ENCODE peak calls at places on chromosomes 13 and 19, in nine cellular contexts. One of them, this sample, is unnamed.

GRCh38 chr19:41339936-41340335 is 13.8 kb downstream of the TGFB1 start:
- DNase-seq in body of pancreas: no peak
- DNase-seq in T follicular helper cell: no peak
- DNase-seq in nephron progenitor cell: no peak
- DNase-seq in cardiac muscle cell: peak; percentile 52
- DNase-seq in fibroblast of pulmonary artery: peak; percentile 56
- DNase-seq in type B pancreatic cell: no peak
- DNase-seq in A172: peak; percentile 94
- DNase-seq in effector CD4-positive, alpha-beta T cell: no peak
- DNase-seq in this sample: no peak

GRCh38 chr19:32624410-32624809 is 43.4 kb downstream of the PDCD5 start:
- DNase-seq in body of pancreas: no peak
- DNase-seq in T follicular helper cell: no peak
- DNase-seq in nephron progenitor cell: no peak
- DNase-seq in cardiac muscle cell: peak; percentile 56
- DNase-seq in fibroblast of pulmonary artery: peak; percentile 49
- DNase-seq in type B pancreatic cell: no peak
- DNase-seq in A172: no peak
- DNase-seq in effector CD4-positive, alpha-beta T cell: no peak
- DNase-seq in this sample: no peak

GRCh38 chr19:28420731-28421550 is 792.0 kb downstream of the UQCRFS1 start:
- DNase-seq in body of pancreas: no peak
- DNase-seq in T follicular helper cell: no peak
- DNase-seq in nephron progenitor cell: no peak
- DNase-seq in cardiac muscle cell: no peak
- DNase-seq in fibroblast of pulmonary artery: no peak
- DNase-seq in type B pancreatic cell: no peak
- DNase-seq in A172: peak; percentile 55
- DNase-seq in effector CD4-positive, alpha-beta T cell: no peak
- DNase-seq in this sample: no peak

GRCh38 chr13:109105899-109106298 is 476.5 kb downstream of the MYO16 start:
- DNase-seq in body of pancreas: no peak
- DNase-seq in T follicular helper cell: no peak
- DNase-seq in nephron progenitor cell: no peak
- DNase-seq in cardiac muscle cell: no peak
- DNase-seq in fibroblast of pulmonary artery: no peak
- DNase-seq in type B pancreatic cell: no peak
- DNase-seq in A172: no peak
- DNase-seq in effector CD4-positive, alpha-beta T cell: no peak
- DNase-seq in this sample: no peak

GRCh38 chr13:74795526-74795925 is 661.3 kb upstream of the KLF12 start:
- DNase-seq in body of pancreas: no peak
- DNase-seq in T follicular helper cell: no peak
- DNase-seq in nephron progenitor cell: no peak
- DNase-seq in cardiac muscle cell: no peak
- DNase-seq in fibroblast of pulmonary artery: no peak
- DNase-seq in type B pancreatic cell: no peak
- DNase-seq in A172: no peak
- DNase-seq in effector CD4-positive, alpha-beta T cell: no peak
- DNase-seq in this sample: no peak

GRCh38 chr19:56476671-56477428 is at the start of gene ZNF667:
- DNase-seq in body of pancreas: peak; percentile 23
- DNase-seq in T follicular helper cell: no peak
- DNase-seq in nephron progenitor cell: no peak
- DNase-seq in cardiac muscle cell: peak; percentile 31
- DNase-seq in fibroblast of pulmonary artery: peak; percentile 41
- DNase-seq in type B pancreatic cell: no peak
- DNase-seq in A172: peak; percentile 30
- DNase-seq in effector CD4-positive, alpha-beta T cell: no peak
- DNase-seq in this sample: peak; percentile 29

GRCh38 chr13:20340136-20340758 is 108.1 kb upstream of the GJB6 start:
- DNase-seq in body of pancreas: no peak
- DNase-seq in T follicular helper cell: no peak
- DNase-seq in nephron progenitor cell: no peak
- DNase-seq in cardiac muscle cell: no peak
- DNase-seq in fibroblast of pulmonary artery: no peak
- DNase-seq in type B pancreatic cell: no peak
- DNase-seq in A172: no peak
- DNase-seq in effector CD4-positive, alpha-beta T cell: no peak
- DNase-seq in this sample: no peak

GRCh38 chr13:35630551-35631275 is 154.2 kb upstream of the MAB21L1 start:
- DNase-seq in body of pancreas: peak; percentile 11
- DNase-seq in T follicular helper cell: no peak
- DNase-seq in nephron progenitor cell: peak; percentile 41
- DNase-seq in cardiac muscle cell: peak; percentile 65
- DNase-seq in fibroblast of pulmonary artery: peak; percentile 67
- DNase-seq in type B pancreatic cell: no peak
- DNase-seq in A172: peak; percentile 51
- DNase-seq in effector CD4-positive, alpha-beta T cell: no peak
- DNase-seq in this sample: no peak

GRCh38 chr13:44906230-44906629 is 83.0 kb downstream of the NUFIP1 start:
- DNase-seq in body of pancreas: peak; percentile 67
- DNase-seq in T follicular helper cell: no peak
- DNase-seq in nephron progenitor cell: no peak
- DNase-seq in cardiac muscle cell: no peak
- DNase-seq in fibroblast of pulmonary artery: no peak
- DNase-seq in type B pancreatic cell: no peak
- DNase-seq in A172: no peak
- DNase-seq in effector CD4-positive, alpha-beta T cell: no peak
- DNase-seq in this sample: no peak

GRCh38 chr13:24252136-24252535 is 57.2 kb upstream of the C1QTNF9 start:
- DNase-seq in body of pancreas: no peak
- DNase-seq in T follicular helper cell: no peak
- DNase-seq in nephron progenitor cell: no peak
- DNase-seq in cardiac muscle cell: no peak
- DNase-seq in fibroblast of pulmonary artery: no peak
- DNase-seq in type B pancreatic cell: no peak
- DNase-seq in A172: no peak
- DNase-seq in effector CD4-positive, alpha-beta T cell: no peak
- DNase-seq in this sample: no peak

GRCh38 chr13:102122147-102122546 is 279.7 kb downstream of the FGF14 start:
- DNase-seq in body of pancreas: no peak
- DNase-seq in T follicular helper cell: no peak
- DNase-seq in nephron progenitor cell: no peak
- DNase-seq in cardiac muscle cell: no peak
- DNase-seq in fibroblast of pulmonary artery: no peak
- DNase-seq in type B pancreatic cell: no peak
- DNase-seq in A172: no peak
- DNase-seq in effector CD4-positive, alpha-beta T cell: no peak
- DNase-seq in this sample: no peak

GRCh38 chr13:101523732-101524131 is 71.3 kb downstream of the ITGBL1 start:
- DNase-seq in body of pancreas: no peak
- DNase-seq in T follicular helper cell: no peak
- DNase-seq in nephron progenitor cell: no peak
- DNase-seq in cardiac muscle cell: peak; percentile 24
- DNase-seq in fibroblast of pulmonary artery: peak; percentile 39
- DNase-seq in type B pancreatic cell: no peak
- DNase-seq in A172: peak; percentile 87
- DNase-seq in effector CD4-positive, alpha-beta T cell: no peak
- DNase-seq in this sample: no peak

GRCh38 chr13:99648905-99649304 is 147.6 kb downstream of the TM9SF2 start:
- DNase-seq in body of pancreas: no peak
- DNase-seq in T follicular helper cell: no peak
- DNase-seq in nephron progenitor cell: no peak
- DNase-seq in cardiac muscle cell: no peak
- DNase-seq in fibroblast of pulmonary artery: no peak
- DNase-seq in type B pancreatic cell: no peak
- DNase-seq in A172: no peak
- DNase-seq in effector CD4-positive, alpha-beta T cell: no peak
- DNase-seq in this sample: no peak

GRCh38 chr13:29908411-29908810 is 58.0 kb upstream of the UBL3 start:
- DNase-seq in body of pancreas: no peak
- DNase-seq in T follicular helper cell: no peak
- DNase-seq in nephron progenitor cell: no peak
- DNase-seq in cardiac muscle cell: peak; percentile 56
- DNase-seq in fibroblast of pulmonary artery: peak; percentile 31
- DNase-seq in type B pancreatic cell: no peak
- DNase-seq in A172: peak; percentile 76
- DNase-seq in effector CD4-positive, alpha-beta T cell: no peak
- DNase-seq in this sample: no peak

GRCh38 chr13:23022667-23023066 is 158.1 kb upstream of the SGCG start:
- DNase-seq in body of pancreas: no peak
- DNase-seq in T follicular helper cell: no peak
- DNase-seq in nephron progenitor cell: no peak
- DNase-seq in cardiac muscle cell: no peak
- DNase-seq in fibroblast of pulmonary artery: no peak
- DNase-seq in type B pancreatic cell: no peak
- DNase-seq in A172: no peak
- DNase-seq in effector CD4-positive, alpha-beta T cell: no peak
- DNase-seq in this sample: no peak

GRCh38 chr19:40497214-40497613 is 30.4 kb downstream of the SPTBN4 start:
- DNase-seq in body of pancreas: no peak
- DNase-seq in T follicular helper cell: no peak
- DNase-seq in nephron progenitor cell: no peak
- DNase-seq in cardiac muscle cell: no peak
- DNase-seq in fibroblast of pulmonary artery: no peak
- DNase-seq in type B pancreatic cell: no peak
- DNase-seq in A172: no peak
- DNase-seq in effector CD4-positive, alpha-beta T cell: no peak
- DNase-seq in this sample: no peak

GRCh38 chr13:78194904-78195639 is 276.4 kb upstream of the EDNRB start:
- DNase-seq in body of pancreas: no peak
- DNase-seq in T follicular helper cell: no peak
- DNase-seq in nephron progenitor cell: no peak
- DNase-seq in cardiac muscle cell: peak; percentile 0
- DNase-seq in fibroblast of pulmonary artery: peak; percentile 27
- DNase-seq in type B pancreatic cell: no peak
- DNase-seq in A172: no peak
- DNase-seq in effector CD4-positive, alpha-beta T cell: no peak
- DNase-seq in this sample: no peak

GRCh38 chr19:14582894-14583340 is at the start of gene CLEC17A:
- DNase-seq in body of pancreas: no peak
- DNase-seq in T follicular helper cell: no peak
- DNase-seq in nephron progenitor cell: no peak
- DNase-seq in cardiac muscle cell: no peak
- DNase-seq in fibroblast of pulmonary artery: no peak
- DNase-seq in type B pancreatic cell: no peak
- DNase-seq in A172: no peak
- DNase-seq in effector CD4-positive, alpha-beta T cell: no peak
- DNase-seq in this sample: no peak

GRCh38 chr13:22130254-22130653 is 459.4 kb downstream of the FGF9 start:
- DNase-seq in body of pancreas: no peak
- DNase-seq in T follicular helper cell: no peak
- DNase-seq in nephron progenitor cell: no peak
- DNase-seq in cardiac muscle cell: no peak
- DNase-seq in fibroblast of pulmonary artery: no peak
- DNase-seq in type B pancreatic cell: no peak
- DNase-seq in A172: no peak
- DNase-seq in effector CD4-positive, alpha-beta T cell: no peak
- DNase-seq in this sample: no peak

GRCh38 chr13:114076329-114076761 is 56.1 kb downstream of the RASA3 start:
- DNase-seq in body of pancreas: no peak
- DNase-seq in T follicular helper cell: no peak
- DNase-seq in nephron progenitor cell: no peak
- DNase-seq in cardiac muscle cell: no peak
- DNase-seq in fibroblast of pulmonary artery: no peak
- DNase-seq in type B pancreatic cell: no peak
- DNase-seq in A172: no peak
- DNase-seq in effector CD4-positive, alpha-beta T cell: no peak
- DNase-seq in this sample: no peak

GRCh38 chr19:17385878-17386611 is 8.0 kb downstream of the CCDC194 start:
- DNase-seq in body of pancreas: peak; percentile 56
- DNase-seq in T follicular helper cell: peak; percentile 43
- DNase-seq in nephron progenitor cell: peak; percentile 79
- DNase-seq in cardiac muscle cell: peak; percentile 76
- DNase-seq in fibroblast of pulmonary artery: peak; percentile 69
- DNase-seq in type B pancreatic cell: no peak
- DNase-seq in A172: peak; percentile 43
- DNase-seq in effector CD4-positive, alpha-beta T cell: peak; percentile 48
- DNase-seq in this sample: peak; percentile 57

GRCh38 chr13:40644838-40645620 is 21.4 kb downstream of the FOXO1 start:
- DNase-seq in body of pancreas: no peak
- DNase-seq in T follicular helper cell: no peak
- DNase-seq in nephron progenitor cell: no peak
- DNase-seq in cardiac muscle cell: no peak
- DNase-seq in fibroblast of pulmonary artery: no peak
- DNase-seq in type B pancreatic cell: no peak
- DNase-seq in A172: no peak
- DNase-seq in effector CD4-positive, alpha-beta T cell: no peak
- DNase-seq in this sample: no peak

This sample was measured in naive thymus-derived CD8-positive, alpha-beta T cell.